ENCODE peak calls at places on chromosome 10, in nine cellular contexts. P is iris pigment epithelial cell; R is activated CD8-positive, alpha-beta memory T cell treated with anti-CD3 and anti-CD28 coated beads for 24 hours; I is lung; C is Ammon's horn; U is GM12892; T is iPS-NIHi11; G is islet precursor cell; H is MM.1S. J is an unnamed sample.

GRCh38 chr10:57699944-57700343 is 567.8 kb downstream of the IPMK start:
- DNase-seq in P (peak), R (no peak), I (no peak), C (no peak), U (no peak), T (no peak), G (no peak), H (no peak), J (no peak)

GRCh38 chr10:10421071-10421470 is 596.6 kb upstream of the CELF2 start:
- DNase-seq in P (no peak), R (no peak), I (no peak), C (no peak), U (no peak), T (no peak), G (no peak), H (no peak), J (no peak)

GRCh38 chr10:100340948-100341847 is 5.8 kb upstream of the SCD start:
- DNase-seq in P (no peak), R (no peak), I (no peak), C (peak), U (no peak), T (no peak), G (peak), H (no peak), J (no peak)

GRCh38 chr10:60387531-60387930 is 2.1 kb downstream of the ANK3 start:
- DNase-seq in P (no peak), R (no peak), I (no peak), C (peak), U (no peak), T (no peak), G (no peak), H (no peak), J (no peak)

GRCh38 chr10:109411897-109412296 is 511.4 kb downstream of the XPNPEP1 start:
- DNase-seq in P (no peak), R (no peak), I (no peak), C (no peak), U (no peak), T (no peak), G (no peak), H (no peak), J (no peak)

GRCh38 chr10:21084700-21085099 is 187.6 kb upstream of the NEBL start:
- DNase-seq in P (no peak), R (no peak), I (no peak), C (peak), U (no peak), T (no peak), G (no peak), H (no peak), J (no peak)

GRCh38 chr10:87925570-87925969 is 62.1 kb downstream of the PTEN start:
- DNase-seq in P (peak), R (no peak), I (no peak), C (no peak), U (no peak), T (peak), G (no peak), H (no peak), J (peak)

GRCh38 chr10:112275512-112276245 is 7.5 kb upstream of the TECTB start:
- DNase-seq in P (no peak), R (no peak), I (no peak), C (no peak), U (no peak), T (no peak), G (no peak), H (no peak), J (no peak)

GRCh38 chr10:116612107-116612506 is 8.6 kb upstream of the PNLIPRP2 start:
- DNase-seq in P (no peak), R (no peak), I (no peak), C (no peak), U (no peak), T (no peak), G (no peak), H (no peak), J (no peak)

GRCh38 chr10:103659674-103660363 is 166.3 kb downstream of the NEURL1 start:
- DNase-seq in P (peak), R (no peak), I (peak), C (peak), U (peak), T (peak), G (no peak), H (peak), J (no peak)

GRCh38 chr10:132293416-132294195 is 14.1 kb downstream of the STK32C start:
- DNase-seq in P (no peak), R (no peak), I (no peak), C (peak), U (no peak), T (peak), G (peak), H (no peak), J (no peak)

GRCh38 chr10:31059323-31059722 is 27.7 kb upstream of the ZNF438 start:
- DNase-seq in P (peak), R (no peak), I (no peak), C (no peak), U (no peak), T (no peak), G (no peak), H (no peak), J (no peak)

GRCh38 chr10:88647216-88647615 is 17.0 kb upstream of the LIPF start:
- DNase-seq in P (no peak), R (no peak), I (no peak), C (no peak), U (no peak), T (no peak), G (no peak), H (no peak), J (no peak)

J was measured in NCI-H1417 treated with DMSO at 0.1 percent for 48 hours.